ENCODE peak calls at places on chromosomes 3 and 15, in four cellular contexts. Z, X, F and R are unnamed samples.
A peak's percentile ranks its signal among the peaks of the same experiment; 100 is the strongest.

GRCh38 chr3:34449305-34449704 is 650.9 kb downstream of the PDCD6IP start:
- DNase-seq in Z (no peak), X (no peak), F (no peak), R (no peak)

GRCh38 chr15:45147606-45148005 is 17.8 kb downstream of the DUOX1 start:
- DNase-seq in Z (no peak), X (no peak), F (no peak), R (no peak)

GRCh38 chr3:109275702-109276293 is 40.5 kb downstream of the DPPA2 start:
- DNase-seq in Z (no peak), X (peak; percentile 50), F (peak; percentile 38), R (peak; percentile 10)

GRCh38 chr15:65868546-65869126 is 655 bp upstream of the RAB11A start:
- DNase-seq in Z (no peak), X (no peak), F (no peak), R (no peak)

GRCh38 chr3:188832961-188833615 is 338.7 kb upstream of the TPRG1 start:
- DNase-seq in Z (no peak), X (no peak), F (no peak), R (peak; percentile 94)

GRCh38 chr15:67422296-67422695 is 98.6 kb upstream of the C15orf61 start:
- DNase-seq in Z (peak; percentile 8), X (no peak), F (no peak), R (no peak)

GRCh38 chr3:187368251-187368733 is at the start of gene RTP4:
- DNase-seq in Z (peak; percentile 44), X (peak; percentile 81), F (peak; percentile 30), R (peak; percentile 63)

GRCh38 chr15:58026552-58026951 is 39.0 kb downstream of the ALDH1A2 start:
- DNase-seq in Z (no peak), X (no peak), F (no peak), R (no peak)

GRCh38 chr3:168093229-168093628 is 2.5 kb downstream of the GOLIM4 start:
- DNase-seq in Z (peak; percentile 40), X (no peak), F (no peak), R (no peak)

GRCh38 chr15:100810229-100810628 is 69.4 kb upstream of the ALDH1A3 start:
- DNase-seq in Z (no peak), X (no peak), F (no peak), R (peak; percentile 26)

GRCh38 chr3:38576131-38577088 is 73.1 kb downstream of the SCN5A start:
- DNase-seq in Z (no peak), X (no peak), F (no peak), R (no peak)

GRCh38 chr3:81929697-81930096 is 168.3 kb upstream of the GBE1 start:
- DNase-seq in Z (no peak), X (peak; percentile 3), F (no peak), R (no peak)

GRCh38 chr15:80776420-80777045 is 2.6 kb upstream of the CEMIP start:
- DNase-seq in Z (peak; percentile 51), X (peak; percentile 91), F (peak; percentile 14), R (peak; percentile 73)

GRCh38 chr3:9681723-9682081 is 21.9 kb upstream of the CPNE9 start:
- DNase-seq in Z (no peak), X (peak; percentile 59), F (no peak), R (no peak)
- H3K4me3 ChIP-seq in Z (no peak overlapping the region), X (no peak overlapping the region), F (no peak overlapping the region), R (no peak overlapping the region)

GRCh38 chr3:48980295-48980694 is 9.7 kb upstream of the P4HTM start:
- DNase-seq in Z (no peak), X (no peak), F (no peak), R (no peak)

GRCh38 chr3:48979451-48979850 is 10.6 kb upstream of the P4HTM start:
- DNase-seq in Z (no peak), X (no peak), F (no peak), R (no peak)

GRCh38 chr3:48982686-48983085 is 7.4 kb upstream of the P4HTM start:
- DNase-seq in Z (no peak), X (no peak), F (no peak), R (no peak)

GRCh38 chr3:48983096-48983495 is 6.9 kb upstream of the P4HTM start:
- DNase-seq in Z (no peak), X (no peak), F (no peak), R (no peak)

DNA sequence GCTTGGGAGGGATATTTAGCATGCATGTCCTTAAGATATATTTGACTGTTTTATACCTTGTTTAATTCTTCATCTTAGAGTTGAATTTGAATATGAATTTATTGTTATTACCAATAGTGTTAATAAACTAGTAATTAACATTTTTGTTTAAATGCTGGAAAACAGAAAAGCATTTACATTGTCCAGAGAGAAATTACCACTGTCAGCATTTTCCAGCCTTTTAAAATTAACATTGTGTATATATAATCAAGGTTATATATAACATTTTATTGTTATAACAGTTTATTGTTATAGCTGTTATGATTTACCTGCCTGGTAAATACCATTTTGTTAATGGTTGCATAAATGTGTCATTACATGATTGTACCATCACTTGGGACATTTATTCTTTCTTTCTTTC is 8.0 kb upstream of the P4HTM start:
- DNase-seq in Z (no peak), X (no peak), F (no peak), R (no peak)
- H3K36me3 ChIP-seq in Z (peaks cover 86% of the 10 kb centered on the region), X (peaks cover 12% of the 10 kb centered on the region), F (peaks cover 3% of the 10 kb centered on the region), R (peaks cover 24% of the 10 kb centered on the region)

GRCh38 chr3:194526164-194526563 is 39.4 kb upstream of the ATP13A3 start:
- DNase-seq in Z (no peak), X (no peak), F (no peak), R (no peak)

GRCh38 chr3:194517333-194517732 is 30.5 kb upstream of the ATP13A3 start:
- DNase-seq in Z (no peak), X (no peak), F (no peak), R (no peak)

GRCh38 chr3:194518652-194519051 is 31.9 kb upstream of the ATP13A3 start:
- DNase-seq in Z (no peak), X (no peak), F (no peak), R (peak; percentile 70)

GRCh38 chr3:194522579-194523046 is 35.8 kb upstream of the ATP13A3 start:
- DNase-seq in Z (no peak), X (no peak), F (peak; percentile 43), R (peak; percentile 80)

GRCh38 chr3:194521514-194522260 is 34.9 kb upstream of the ATP13A3 start:
- DNase-seq in Z (no peak), X (no peak), F (no peak), R (peak; percentile 86)
- H3K4me3 ChIP-seq in Z (no peak overlapping the region), X (no peak overlapping the region), F (no peak overlapping the region), R (no peak overlapping the region)

GRCh38 chr3:134476977-134477376 is 8.8 kb downstream of the ANAPC13 start:
- DNase-seq in Z (no peak), X (no peak), F (no peak), R (no peak)

GRCh38 chr3:134480546-134480945 is 5.2 kb downstream of the ANAPC13 start:
- DNase-seq in Z (no peak), X (no peak), F (no peak), R (no peak)

GRCh38 chr3:134474956-134475355 is 10.8 kb downstream of the ANAPC13 start:
- DNase-seq in Z (no peak), X (no peak), F (no peak), R (peak; percentile 45)

GRCh38 chr3:134476306-134476705 is 9.5 kb downstream of the ANAPC13 start:
- DNase-seq in Z (no peak), X (no peak), F (no peak), R (no peak)

GRCh38 chr3:134477938-134478337 is 7.8 kb downstream of the ANAPC13 start:
- DNase-seq in Z (no peak), X (no peak), F (no peak), R (no peak)
- H3K36me3 ChIP-seq in Z (peaks cover 74% of the 10 kb centered on the region), X (no peaks in the 10 kb centered on the region), F (peaks cover 58% of the 10 kb centered on the region), R (peaks cover 19% of the 10 kb centered on the region)

GRCh38 chr15:48177875-48178611 is at the start of gene MYEF2:
- DNase-seq in Z (peak; percentile 90), X (peak; percentile 76), F (peak; percentile 0), R (peak; percentile 22)
- H3K4me3 ChIP-seq in Z (peak within 1 kb of the TSS; percentile 84), X (peak within 1 kb of the TSS; percentile 15), F (no peak within 1 kb of the TSS), R (peak within 1 kb of the TSS; percentile 46)

GRCh38 chr15:40978141-40978540 is 24.9 kb downstream of the CHAC1 start:
- DNase-seq in Z (no peak), X (no peak), F (no peak), R (no peak)
- H3K36me3 ChIP-seq in Z (peaks cover 76% of the 10 kb centered on the region), X (peaks cover 15% of the 10 kb centered on the region), F (peaks cover 3% of the 10 kb centered on the region), R (peaks cover 17% of the 10 kb centered on the region)

DNA sequence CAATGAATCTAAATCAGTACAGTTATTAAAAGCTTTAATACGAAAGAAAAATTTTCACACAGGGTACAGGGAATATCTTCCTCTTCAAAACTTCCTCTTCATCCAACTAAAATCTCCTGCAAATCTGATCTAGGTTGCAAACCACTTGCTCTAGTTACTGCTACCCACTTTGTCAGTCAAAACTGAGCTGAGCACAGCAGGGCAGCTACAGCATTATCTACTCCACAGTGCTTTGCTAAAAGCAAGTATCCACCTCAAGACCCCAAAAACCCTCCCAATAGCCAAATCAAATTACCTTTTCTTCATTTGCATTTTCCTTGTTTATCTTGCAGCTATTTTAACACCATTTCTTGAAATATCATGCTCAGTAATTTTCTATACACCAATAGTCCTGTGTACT is 14.7 kb downstream of the ZNF280D start:
- DNase-seq in Z (no peak), X (no peak), F (no peak), R (no peak)
- H3K4me3 ChIP-seq in Z (no peak overlapping the region), X (no peak overlapping the region), F (no peak overlapping the region), R (no peak overlapping the region)

DNA sequence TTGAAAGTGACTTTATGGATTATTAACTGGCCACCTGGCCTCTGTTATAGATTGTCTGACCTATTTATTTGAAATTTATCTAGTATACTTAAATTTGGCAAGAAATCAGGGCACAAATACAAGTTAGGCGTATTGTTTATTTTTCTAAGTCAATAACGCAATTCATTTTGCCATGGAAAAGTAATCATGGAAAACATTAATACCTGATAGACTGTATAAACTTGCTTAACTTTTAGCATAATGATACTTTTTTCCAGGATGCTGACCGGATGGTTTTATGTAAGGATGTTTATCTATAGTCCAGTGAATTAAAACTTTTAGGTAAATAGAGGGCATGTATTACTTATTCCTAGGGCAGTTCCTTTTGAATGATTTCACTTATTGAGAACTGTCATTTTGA is 20.2 kb downstream of the FNDC3B start:
- DNase-seq in Z (no peak), X (no peak), F (no peak), R (no peak)
- H3K36me3 ChIP-seq in Z (peaks cover 12% of the 10 kb centered on the region), X (no peaks in the 10 kb centered on the region), F (peaks cover 75% of the 10 kb centered on the region), R (peaks cover 1% of the 10 kb centered on the region)

GRCh38 chr3:36302110-36302509 is 78.2 kb upstream of the STAC start:
- DNase-seq in Z (no peak), X (no peak), F (no peak), R (no peak)

GRCh38 chr3:36302626-36303025 is 77.7 kb upstream of the STAC start:
- DNase-seq in Z (no peak), X (no peak), F (no peak), R (no peak)

GRCh38 chr3:36298188-36298587 is 82.1 kb upstream of the STAC start:
- DNase-seq in Z (no peak), X (no peak), F (no peak), R (no peak)

GRCh38 chr3:36295206-36295760 is 85.0 kb upstream of the STAC start:
- DNase-seq in Z (no peak), X (no peak), F (no peak), R (no peak)

DNA sequence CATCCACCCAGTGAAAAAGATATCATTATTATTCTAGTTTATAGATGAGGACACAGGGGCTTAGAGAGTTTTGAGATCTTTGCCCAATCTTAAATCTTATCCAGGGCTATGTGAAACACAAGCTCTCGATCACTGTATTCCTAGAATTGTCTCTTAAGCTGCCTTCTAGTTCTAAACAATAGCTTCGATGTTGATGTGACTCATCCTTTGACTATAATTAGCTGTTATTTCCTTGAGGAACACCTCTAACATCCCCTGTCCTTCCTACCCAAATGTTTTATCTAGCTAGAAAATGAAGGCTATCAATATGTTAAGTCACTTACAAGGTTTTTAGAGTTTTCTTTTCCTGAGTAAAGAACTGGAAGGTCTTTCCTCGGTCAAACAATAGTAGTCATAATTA is 83.1 kb upstream of the STAC start:
- DNase-seq in Z (no peak), X (no peak), F (no peak), R (no peak)
- H3K4me3 ChIP-seq in Z (no peak overlapping the region), X (no peak overlapping the region), F (peak overlapping the region; percentile 31), R (no peak overlapping the region)